ENCODE peak calls at places on chromosome 3, in six cellular contexts. T is activated T-cell treated with anti-CD3 and anti-CD28 coated beads, Interleukin-2, amount 50 U/mL, for 72 hours; E is NCI-H345; Z is AG08395; G is heart left ventricle; O is T-cell. P is an unnamed sample.

GRCh38 chr3:171173732-171174131 is 147.2 kb upstream of the SLC2A2 start:
- DNase-seq in T (no peak), E (no peak), Z (no peak), G (peak; percentile 51), O (no peak), P (no peak)

GRCh38 chr3:100260081-100260684 is 609 bp upstream of the TBC1D23 start:
- DNase-seq in T (no peak), E (peak; percentile 14), Z (no peak), G (peak; percentile 66), O (no peak), P (no peak)

GRCh38 chr3:99774467-99774866 is 43.2 kb upstream of the CMSS1 start:
- DNase-seq in T (peak; percentile 7), E (no peak), Z (peak; percentile 55), G (no peak), O (no peak), P (peak; percentile 61)

GRCh38 chr3:30226606-30227151 is 379.7 kb upstream of the TGFBR2 start:
- DNase-seq in T (no peak), E (no peak), Z (no peak), G (peak; percentile 32), O (no peak), P (no peak)

GRCh38 chr3:76438971-76439370 is 600.9 kb upstream of the ROBO2 start:
- DNase-seq in T (no peak), E (no peak), Z (peak; percentile 3), G (no peak), O (no peak), P (no peak)

GRCh38 chr3:155746703-155747102 is 1.8 kb upstream of the PLCH1 start:
- DNase-seq in T (no peak), E (no peak), Z (no peak), G (no peak), O (no peak), P (no peak)

GRCh38 chr3:104566054-104566453 is 800.7 kb upstream of the ALCAM start:
- DNase-seq in T (no peak), E (no peak), Z (no peak), G (no peak), O (no peak), P (no peak)

GRCh38 chr3:156745766-156746165 is 71.4 kb downstream of the TIPARP start:
- DNase-seq in T (no peak), E (no peak), Z (no peak), G (no peak), O (no peak), P (no peak)

GRCh38 chr3:23165571-23165970 is 37.6 kb upstream of the UBE2E2 start:
- DNase-seq in T (no peak), E (no peak), Z (no peak), G (no peak), O (no peak), P (no peak)

GRCh38 chr3:122635789-122636188 is 44.9 kb upstream of the PARP14 start:
- DNase-seq in T (no peak), E (no peak), Z (peak; percentile 40), G (no peak), O (no peak), P (no peak)